ENCODE peak calls at places on chromosomes 4 and X, in seven cellular contexts. One of them, this sample, is unnamed.

GRCh38 chr4:162497564-162498167 is 333.9 kb upstream of the FSTL5 start:
- DNase-seq in endothelial cell of umbilical vein: peak; percentile 24
- DNase-seq in HCT116: peak; percentile 15
- DNase-seq in neuronal stem cell: peak; percentile 24
- DNase-seq in IMR-90: peak; percentile 42
- DNase-seq in H9: no peak
- DNase-seq in GM23248: peak; percentile 72
- DNase-seq in this sample: no peak

GRCh38 chr4:26624042-26624441 is 40.2 kb downstream of the TBC1D19 start:
- DNase-seq in IMR-90: no peak
- DNase-seq in endothelial cell of umbilical vein: no peak
- DNase-seq in HCT116: no peak
- DNase-seq in neuronal stem cell: no peak
- DNase-seq in GM23248: peak; percentile 37
- DNase-seq in H9: no peak
- DNase-seq in this sample: no peak

GRCh38 chr4:119728692-119729593 is 100.3 kb upstream of the PDE5A start:
- DNase-seq in IMR-90: peak; percentile 41
- DNase-seq in endothelial cell of umbilical vein: no peak
- DNase-seq in H9: no peak
- DNase-seq in GM23248: no peak
- DNase-seq in neuronal stem cell: no peak
- DNase-seq in HCT116: no peak
- DNase-seq in this sample: no peak

GRCh38 chrX:140123446-140123845 is 158.1 kb upstream of the CXorf66 start:
- DNase-seq in endothelial cell of umbilical vein: no peak
- DNase-seq in GM23248: peak; percentile 24
- DNase-seq in IMR-90: no peak
- DNase-seq in HCT116: no peak
- DNase-seq in H9: peak; percentile 52
- DNase-seq in neuronal stem cell: no peak
- DNase-seq in this sample: no peak

GRCh38 chr4:145804134-145804533 is 124.2 kb downstream of the C4orf51 start:
- DNase-seq in HCT116: no peak
- DNase-seq in GM23248: peak; percentile 92
- DNase-seq in IMR-90: peak; percentile 95
- DNase-seq in H9: no peak
- DNase-seq in endothelial cell of umbilical vein: peak; percentile 72
- DNase-seq in neuronal stem cell: no peak
- DNase-seq in this sample: peak; percentile 75

GRCh38 chr4:105620640-105621323 is 68.4 kb downstream of the ARHGEF38 start:
- DNase-seq in neuronal stem cell: no peak
- DNase-seq in GM23248: peak; percentile 56
- DNase-seq in endothelial cell of umbilical vein: peak; percentile 3
- DNase-seq in H9: no peak
- DNase-seq in IMR-90: peak; percentile 57
- DNase-seq in HCT116: peak; percentile 16
- DNase-seq in this sample: peak; percentile 79

GRCh38 chr4:149056615-149057014 is 614.4 kb upstream of the NR3C2 start:
- DNase-seq in IMR-90: no peak
- DNase-seq in GM23248: no peak
- DNase-seq in H9: no peak
- DNase-seq in neuronal stem cell: no peak
- DNase-seq in endothelial cell of umbilical vein: no peak
- DNase-seq in HCT116: no peak
- DNase-seq in this sample: no peak

GRCh38 chr4:2712261-2712842 is 43.8 kb downstream of the TNIP2 start:
- DNase-seq in HCT116: peak; percentile 22
- DNase-seq in IMR-90: no peak
- DNase-seq in endothelial cell of umbilical vein: no peak
- DNase-seq in neuronal stem cell: no peak
- DNase-seq in H9: peak; percentile 64
- DNase-seq in GM23248: peak; percentile 35
- DNase-seq in this sample: no peak

GRCh38 chrX:70033348-70033747 is 16.4 kb downstream of the AWAT2 start:
- DNase-seq in endothelial cell of umbilical vein: peak; percentile 61
- DNase-seq in neuronal stem cell: no peak
- DNase-seq in H9: peak; percentile 73
- DNase-seq in HCT116: peak; percentile 12
- DNase-seq in IMR-90: peak; percentile 21
- DNase-seq in GM23248: peak; percentile 48
- DNase-seq in this sample: no peak

GRCh38 chr4:37602454-37603069 is 83.6 kb downstream of the RELL1 start:
- DNase-seq in H9: peak; percentile 36
- DNase-seq in GM23248: no peak
- DNase-seq in HCT116: no peak
- DNase-seq in endothelial cell of umbilical vein: no peak
- DNase-seq in IMR-90: no peak
- DNase-seq in neuronal stem cell: no peak
- DNase-seq in this sample: peak; percentile 64

GRCh38 chr4:180028682-180029081 is 2214.5 kb upstream of the TENM3 start:
- DNase-seq in HCT116: peak; percentile 33
- DNase-seq in neuronal stem cell: peak; percentile 38
- DNase-seq in IMR-90: peak; percentile 55
- DNase-seq in GM23248: no peak
- DNase-seq in H9: peak; percentile 63
- DNase-seq in endothelial cell of umbilical vein: no peak
- DNase-seq in this sample: no peak

GRCh38 chr4:160299608-160300007 is 1196.7 kb downstream of the RAPGEF2 start:
- DNase-seq in endothelial cell of umbilical vein: no peak
- DNase-seq in IMR-90: no peak
- DNase-seq in GM23248: no peak
- DNase-seq in H9: no peak
- DNase-seq in HCT116: no peak
- DNase-seq in neuronal stem cell: no peak
- DNase-seq in this sample: no peak

GRCh38 chr4:89821612-89822011 is 15.3 kb downstream of the SNCA start:
- DNase-seq in endothelial cell of umbilical vein: no peak
- DNase-seq in GM23248: no peak
- DNase-seq in H9: no peak
- DNase-seq in HCT116: no peak
- DNase-seq in neuronal stem cell: no peak
- DNase-seq in IMR-90: no peak
- DNase-seq in this sample: no peak

GRCh38 chr4:99722006-99722405 is 64.4 kb upstream of the C4orf54 start:
- DNase-seq in endothelial cell of umbilical vein: no peak
- DNase-seq in neuronal stem cell: no peak
- DNase-seq in GM23248: no peak
- DNase-seq in IMR-90: no peak
- DNase-seq in H9: no peak
- DNase-seq in HCT116: no peak
- DNase-seq in this sample: no peak

GRCh38 chrX:39948564-39948963 is 149.2 kb downstream of the BCOR start:
- DNase-seq in neuronal stem cell: no peak
- DNase-seq in H9: no peak
- DNase-seq in IMR-90: no peak
- DNase-seq in endothelial cell of umbilical vein: no peak
- DNase-seq in GM23248: no peak
- DNase-seq in HCT116: no peak
- DNase-seq in this sample: no peak

GRCh38 chr4:179278647-179279046 is 1836.4 kb upstream of the AGA start:
- DNase-seq in IMR-90: no peak
- DNase-seq in endothelial cell of umbilical vein: no peak
- DNase-seq in HCT116: no peak
- DNase-seq in H9: no peak
- DNase-seq in GM23248: no peak
- DNase-seq in neuronal stem cell: no peak
- DNase-seq in this sample: no peak

GRCh38 chrX:22135171-22135711 is 103.1 kb downstream of the PHEX start:
- DNase-seq in IMR-90: peak; percentile 45
- DNase-seq in GM23248: peak; percentile 46
- DNase-seq in neuronal stem cell: no peak
- DNase-seq in H9: no peak
- DNase-seq in endothelial cell of umbilical vein: peak; percentile 35
- DNase-seq in HCT116: no peak
- DNase-seq in this sample: peak; percentile 37

DNA sequence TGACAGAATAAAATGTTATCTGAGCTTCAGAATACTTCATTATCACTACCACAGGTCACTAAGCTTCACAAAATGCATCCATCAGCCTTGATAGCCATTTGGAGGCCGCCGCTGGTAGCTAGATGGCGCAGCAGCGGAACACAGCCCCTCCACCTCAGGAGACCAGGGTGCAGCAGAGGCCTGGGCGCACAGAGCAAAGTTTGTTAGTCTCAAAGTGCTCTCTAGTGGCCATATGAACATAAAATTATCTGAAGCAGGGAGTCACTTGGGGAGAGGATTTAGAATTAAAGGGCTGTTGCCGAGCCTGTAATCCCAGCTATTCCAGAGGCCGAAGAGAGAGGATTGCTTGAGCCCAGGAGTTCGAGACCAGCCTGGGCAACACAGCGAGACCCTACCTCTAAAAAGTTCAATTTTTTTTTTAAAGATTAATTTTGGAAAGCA is 8.1 kb upstream of the DCTD start:
- DNase-seq in endothelial cell of umbilical vein: peak; percentile 69
- DNase-seq in GM23248: peak; percentile 40
- DNase-seq in H9: peak; percentile 91
- DNase-seq in IMR-90: peak; percentile 84
- DNase-seq in HCT116: peak; percentile 91
- DNase-seq in neuronal stem cell: peak; percentile 33
- DNase-seq in this sample: peak; percentile 63
- H3K4me2 ChIP-seq in endothelial cell of umbilical vein: no peak overlapping the region
- H3K4me2 ChIP-seq in GM23248: no peak overlapping the region
- H3K4me2 ChIP-seq in H9: no peak overlapping the region
- H3K4me2 ChIP-seq in IMR-90: no peak overlapping the region
- H3K4me2 ChIP-seq in HCT116: peak overlapping the region; percentile 29
- H3K4me2 ChIP-seq in neuronal stem cell: no peak overlapping the region
- H3K4me2 ChIP-seq in this sample: no peak overlapping the region

GRCh38 chrX:2409796-2410195 is 91.0 kb downstream of the DHRSX start:
- DNase-seq in H9: no peak
- DNase-seq in IMR-90: no peak
- DNase-seq in GM23248: no peak
- DNase-seq in HCT116: no peak
- DNase-seq in neuronal stem cell: no peak
- DNase-seq in endothelial cell of umbilical vein: no peak
- DNase-seq in this sample: no peak
- H3K27ac ChIP-seq in H9: no peak overlapping the region
- H3K27ac ChIP-seq in IMR-90: no peak overlapping the region
- H3K27ac ChIP-seq in GM23248: no peak overlapping the region
- H3K27ac ChIP-seq in HCT116: peak overlapping the region; percentile 61
- H3K27ac ChIP-seq in neuronal stem cell: no peak overlapping the region
- H3K27ac ChIP-seq in endothelial cell of umbilical vein: no peak overlapping the region
- H3K27ac ChIP-seq in this sample: no peak overlapping the region

GRCh38 chrX:119880076-119880475 is 8.4 kb downstream of the NDUFA1 start:
- DNase-seq in IMR-90: no peak
- DNase-seq in H9: no peak
- DNase-seq in neuronal stem cell: no peak
- DNase-seq in HCT116: no peak
- DNase-seq in GM23248: no peak
- DNase-seq in endothelial cell of umbilical vein: no peak
- DNase-seq in this sample: no peak

GRCh38 chrX:119880552-119881437 is 9.2 kb downstream of the NDUFA1 start:
- DNase-seq in endothelial cell of umbilical vein: peak; percentile 44
- DNase-seq in IMR-90: peak; percentile 63
- DNase-seq in neuronal stem cell: no peak
- DNase-seq in GM23248: peak; percentile 73
- DNase-seq in HCT116: peak; percentile 23
- DNase-seq in H9: peak; percentile 46
- DNase-seq in this sample: peak; percentile 87

GRCh38 chrX:119887721-119888425 is 7.8 kb upstream of the AKAP14 start:
- DNase-seq in endothelial cell of umbilical vein: peak; percentile 57
- DNase-seq in GM23248: peak; percentile 70
- DNase-seq in H9: peak; percentile 88
- DNase-seq in IMR-90: peak; percentile 30
- DNase-seq in HCT116: peak; percentile 44
- DNase-seq in neuronal stem cell: no peak
- DNase-seq in this sample: peak; percentile 84

DNA sequence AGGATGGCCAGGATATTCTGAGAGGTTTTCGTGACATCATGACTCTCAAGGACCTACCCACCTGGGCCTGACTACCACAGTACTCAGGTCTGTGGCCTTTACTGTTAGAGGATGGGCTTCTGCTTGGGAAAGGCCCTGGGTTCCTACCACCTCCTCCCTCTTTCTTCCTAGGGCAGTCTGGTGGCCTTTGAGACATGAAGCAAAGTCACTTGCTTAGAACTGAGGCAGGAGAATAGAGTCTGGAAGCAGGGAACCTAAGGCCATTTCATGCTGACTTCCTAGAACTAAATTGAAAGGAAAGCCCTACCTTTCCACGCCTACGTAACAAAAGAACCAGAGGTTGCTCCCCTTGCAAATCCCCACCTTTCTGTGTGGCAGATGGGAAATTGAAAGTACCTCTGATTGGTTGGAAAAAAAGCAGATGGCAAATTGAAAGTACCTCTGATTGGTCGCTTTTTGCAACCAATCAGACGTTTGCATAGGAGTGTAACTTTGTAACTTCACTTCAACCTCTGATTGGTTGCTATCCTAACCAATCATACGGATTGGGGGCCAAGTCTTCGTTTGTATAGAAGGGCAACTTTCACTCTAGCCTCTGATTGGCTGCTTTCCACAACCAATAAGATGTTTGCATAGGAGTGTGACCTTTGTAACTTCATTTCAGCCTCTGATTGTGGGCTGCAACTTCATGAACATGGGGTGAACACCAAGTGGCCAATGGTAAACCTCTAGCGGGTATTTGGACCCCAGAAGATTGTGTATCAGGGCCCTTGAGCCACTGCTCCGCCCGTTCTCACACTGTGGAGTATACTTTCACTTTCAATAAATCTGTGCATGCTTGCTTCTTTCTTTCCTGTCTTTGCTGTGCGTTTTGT is 9.9 kb upstream of the AKAP14 start:
- DNase-seq in GM23248: no peak
- DNase-seq in neuronal stem cell: no peak
- DNase-seq in IMR-90: peak; percentile 13
- DNase-seq in endothelial cell of umbilical vein: no peak
- DNase-seq in HCT116: no peak
- DNase-seq in H9: no peak
- DNase-seq in this sample: no peak
- H2AFZ ChIP-seq in GM23248: no peak overlapping the region
- H2AFZ ChIP-seq in neuronal stem cell: peak overlapping the region; percentile 52
- H2AFZ ChIP-seq in IMR-90: peak overlapping the region; percentile 24
- H2AFZ ChIP-seq in endothelial cell of umbilical vein: no peak overlapping the region
- H2AFZ ChIP-seq in HCT116: no peak overlapping the region
- H2AFZ ChIP-seq in H9: no peak overlapping the region
- H2AFZ ChIP-seq in this sample: peak overlapping the region; percentile 56

GRCh38 chrX:14903891-14904290 is 30.7 kb downstream of the MOSPD2 start:
- DNase-seq in IMR-90: peak; percentile 56
- DNase-seq in H9: no peak
- DNase-seq in neuronal stem cell: no peak
- DNase-seq in endothelial cell of umbilical vein: no peak
- DNase-seq in GM23248: peak; percentile 40
- DNase-seq in HCT116: no peak
- DNase-seq in this sample: no peak

GRCh38 chrX:14897042-14897441 is 23.8 kb downstream of the MOSPD2 start:
- DNase-seq in endothelial cell of umbilical vein: no peak
- DNase-seq in IMR-90: no peak
- DNase-seq in neuronal stem cell: no peak
- DNase-seq in HCT116: no peak
- DNase-seq in H9: no peak
- DNase-seq in GM23248: no peak
- DNase-seq in this sample: no peak

GRCh38 chrX:14902536-14902935 is 29.3 kb downstream of the MOSPD2 start:
- DNase-seq in GM23248: no peak
- DNase-seq in neuronal stem cell: no peak
- DNase-seq in endothelial cell of umbilical vein: no peak
- DNase-seq in IMR-90: no peak
- DNase-seq in HCT116: no peak
- DNase-seq in H9: no peak
- DNase-seq in this sample: no peak

GRCh38 chrX:14896273-14896672 is 23.1 kb downstream of the MOSPD2 start:
- DNase-seq in GM23248: no peak
- DNase-seq in HCT116: no peak
- DNase-seq in H9: no peak
- DNase-seq in neuronal stem cell: no peak
- DNase-seq in endothelial cell of umbilical vein: no peak
- DNase-seq in IMR-90: no peak
- DNase-seq in this sample: no peak

GRCh38 chrX:14899607-14900006 is 26.4 kb downstream of the MOSPD2 start:
- DNase-seq in endothelial cell of umbilical vein: peak; percentile 81
- DNase-seq in neuronal stem cell: no peak
- DNase-seq in GM23248: peak; percentile 58
- DNase-seq in IMR-90: peak; percentile 78
- DNase-seq in HCT116: peak; percentile 15
- DNase-seq in H9: no peak
- DNase-seq in this sample: no peak
- H3K4me2 ChIP-seq in endothelial cell of umbilical vein: peak overlapping the region; percentile 47
- H3K4me2 ChIP-seq in neuronal stem cell: no peak overlapping the region
- H3K4me2 ChIP-seq in GM23248: no peak overlapping the region
- H3K4me2 ChIP-seq in IMR-90: no peak overlapping the region
- H3K4me2 ChIP-seq in HCT116: peak overlapping the region; percentile 51
- H3K4me2 ChIP-seq in H9: no peak overlapping the region
- H3K4me2 ChIP-seq in this sample: no peak overlapping the region